ENCODE peak calls at places on chromosomes 16 and 17, in ten cellular contexts. V is AG04450; U is bronchial epithelial cell; E is dorsolateral prefrontal cortex; D is lung; Y is epithelial cell of esophagus; T is A549; W is neural progenitor cell; J is H9; L is CD4-positive, alpha-beta T cell. H is an unnamed sample.

GRCh38 chr16:85553436-85554113 is 59.5 kb upstream of the GSE1 start:
- DNase-seq in W (no peak), Y (peak), E (no peak), L (peak), V (no peak), T (peak), D (peak), U (no peak), J (peak), H (no peak)

GRCh38 chr16:31268891-31269290 is 9.1 kb downstream of the ITGAM start:
- DNase-seq in D (no peak), Y (no peak), U (no peak), W (no peak), J (peak), V (no peak), T (no peak), E (no peak), L (no peak), H (no peak)

GRCh38 chr17:46782250-46782953 is 36.1 kb downstream of the WNT3 start:
- DNase-seq in Y (peak), T (peak), L (no peak), V (no peak), E (no peak), J (peak), D (peak), W (peak), U (peak), H (peak)

GRCh38 chr17:4393806-4394205 is 27.3 kb upstream of the UBE2G1 start:
- DNase-seq in L (no peak), J (no peak), V (no peak), Y (peak), U (peak), E (no peak), D (no peak), W (no peak), T (no peak), H (no peak)

GRCh38 chr16:71894229-71894920 is 956 bp upstream of the IST1 start:
- DNase-seq in W (peak), D (peak), E (peak), U (peak), T (no peak), Y (peak), V (no peak), J (peak), L (peak), H (no peak)

GRCh38 chr17:50884354-50885311 is 18.5 kb upstream of the TOB1 start:
- DNase-seq in T (no peak), J (peak), Y (peak), D (no peak), E (no peak), V (no peak), W (no peak), L (no peak), U (peak), H (no peak)

GRCh38 chr16:17448640-17449638 is 21.8 kb downstream of the XYLT1 start:
- DNase-seq in J (no peak), V (no peak), W (no peak), Y (no peak), D (peak), U (no peak), E (no peak), T (no peak), L (peak), H (no peak)

GRCh38 chr17:76996741-76997694 is 128.8 kb downstream of the MGAT5B start:
- DNase-seq in D (no peak), U (no peak), E (no peak), J (no peak), Y (no peak), L (no peak), V (no peak), W (no peak), T (no peak), H (no peak)

GRCh38 chr17:5877948-5878347 is 192.2 kb upstream of the WSCD1 start:
- DNase-seq in E (peak), L (no peak), V (no peak), W (no peak), T (no peak), D (no peak), Y (no peak), U (no peak), J (no peak), H (no peak)

GRCh38 chr17:63984651-63985386 is 12.1 kb upstream of the SCN4A start:
- DNase-seq in E (no peak), U (peak), T (no peak), W (no peak), D (peak), J (no peak), Y (peak), L (peak), V (peak), H (no peak)

GRCh38 chr17:43217614-43218087 is 6.0 kb downstream of the TMEM106A start:
- DNase-seq in T (no peak), D (no peak), V (no peak), Y (no peak), U (no peak), J (no peak), L (no peak), W (no peak), E (no peak), H (no peak)

GRCh38 chr16:61798741-61799140 is 237.5 kb downstream of the CDH8 start:
- DNase-seq in V (no peak), E (no peak), Y (no peak), J (no peak), L (no peak), T (no peak), D (no peak), U (no peak), W (no peak), H (no peak)

GRCh38 chr17:15220785-15221184 is 44.3 kb downstream of the PMP22 start:
- DNase-seq in L (no peak), T (no peak), E (no peak), Y (no peak), D (no peak), U (no peak), W (no peak), V (no peak), J (no peak), H (no peak)

GRCh38 chr16:57688987-57689771 is 5.4 kb upstream of the DRC7 start:
- DNase-seq in W (no peak), Y (no peak), V (no peak), J (no peak), U (no peak), L (no peak), E (no peak), D (no peak), T (no peak), H (no peak)

GRCh38 chr16:58651965-58652348 is 22.3 kb upstream of the CNOT1 start:
- DNase-seq in U (peak), D (no peak), V (no peak), Y (peak), E (no peak), J (no peak), L (no peak), T (no peak), W (no peak), H (no peak)

GRCh38 chr16:81401035-81401950 is 43.3 kb upstream of the CMIP start:
- DNase-seq in E (no peak), T (peak), L (no peak), W (no peak), V (peak), U (peak), J (no peak), Y (peak), D (no peak), H (no peak)

GRCh38 chr17:46839211-46839610 is 12.2 kb upstream of the WNT9B start:
- DNase-seq in Y (no peak), J (no peak), V (no peak), U (no peak), W (no peak), D (no peak), E (no peak), L (no peak), T (no peak), H (no peak)

GRCh38 chr16:72202014-72202413 is 30.1 kb upstream of the PMFBP1 start:
- DNase-seq in Y (peak), T (no peak), U (peak), D (no peak), J (no peak), E (no peak), L (no peak), W (no peak), V (no peak), H (no peak)

GRCh38 chr17:57682667-57683066 is 62.4 kb downstream of the CCDC182 start:
- DNase-seq in T (no peak), W (no peak), J (no peak), V (no peak), E (no peak), Y (no peak), L (no peak), U (no peak), D (no peak), H (no peak)

GRCh38 chr17:43905400-43905984 is 1.8 kb downstream of the MPP2 start:
- DNase-seq in L (no peak), V (no peak), W (peak), E (no peak), J (peak), D (no peak), U (no peak), T (no peak), Y (no peak), H (peak)

GRCh38 chr17:33192961-33193911 is 99.9 kb downstream of the ASIC2 start:
- DNase-seq in E (no peak), L (no peak), W (peak), D (no peak), V (no peak), Y (no peak), U (no peak), J (peak), T (no peak), H (no peak)

GRCh38 chr17:63429766-63430165 is 16.3 kb downstream of the CYB561 start:
- DNase-seq in Y (no peak), T (no peak), J (no peak), L (no peak), U (no peak), W (no peak), E (no peak), D (no peak), V (no peak), H (no peak)

GRCh38 chr17:41284043-41284442 is 8.5 kb downstream of the KRTAP9-7 start:
- DNase-seq in J (no peak), D (no peak), E (no peak), U (no peak), Y (no peak), T (no peak), V (peak), L (no peak), W (no peak), H (no peak)

GRCh38 chr17:1073241-1073962 is 76.5 kb downstream of the TIMM22 start:
- DNase-seq in D (no peak), T (no peak), Y (no peak), V (no peak), U (no peak), L (no peak), W (no peak), J (no peak), E (no peak), H (no peak)

GRCh38 chr17:37779554-37779953 is 34.7 kb upstream of the HNF1B start:
- DNase-seq in W (no peak), L (no peak), D (no peak), Y (peak), U (peak), V (no peak), T (no peak), E (no peak), J (no peak), H (no peak)

GRCh38 chr16:10090816-10091215 is 91.4 kb downstream of the GRIN2A start:
- DNase-seq in E (no peak), Y (no peak), T (no peak), L (no peak), J (no peak), U (peak), V (no peak), D (no peak), W (no peak), H (no peak)

GRCh38 chr17:17892009-17892408 is 55.2 kb upstream of the SREBF1 start:
- DNase-seq in L (no peak), W (no peak), D (no peak), V (no peak), E (no peak), J (no peak), Y (no peak), T (no peak), U (no peak), H (no peak)

GRCh38 chr17:1617620-1618174 is 10.9 kb downstream of the SLC43A2 start:
- DNase-seq in Y (peak), T (peak), V (no peak), L (no peak), D (no peak), W (no peak), E (no peak), J (no peak), U (peak), H (no peak)

GRCh38 chr17:7932949-7933348 is 943 bp downstream of the CNTROB start:
- DNase-seq in L (no peak), D (peak), T (peak), W (peak), J (peak), E (no peak), V (no peak), U (peak), Y (peak), H (no peak)

GRCh38 chr17:7634384-7634783 is 4.4 kb downstream of the SHBG start:
- DNase-seq in U (no peak), L (no peak), V (no peak), D (no peak), J (peak), E (peak), Y (peak), T (peak), W (peak), H (peak)

GRCh38 chr16:21239646-21240045 is 6.1 kb downstream of the ANKS4B start:
- DNase-seq in L (no peak), T (no peak), D (no peak), E (no peak), J (no peak), W (no peak), Y (no peak), V (no peak), U (no peak), H (no peak)

GRCh38 chr17:68182940-68183551 is 64.8 kb upstream of the AMZ2 start:
- DNase-seq in T (no peak), L (peak), J (peak), W (no peak), U (peak), Y (peak), E (no peak), D (no peak), V (no peak), H (no peak)

GRCh38 chr16:70496513-70496912 is 26.8 kb downstream of the COG4 start:
- DNase-seq in D (no peak), W (no peak), V (no peak), T (no peak), U (no peak), E (no peak), L (no peak), J (no peak), Y (no peak), H (no peak)

GRCh38 chr17:79988163-79988971 is 47.3 kb downstream of the TBC1D16 start:
- DNase-seq in U (peak), J (no peak), T (peak), Y (peak), V (peak), D (no peak), W (no peak), E (no peak), L (no peak), H (no peak)

GRCh38 chr17:8393470-8394231 is 4.0 kb downstream of the RNF222 start:
- DNase-seq in D (no peak), L (peak), J (no peak), V (no peak), Y (peak), W (no peak), E (no peak), U (peak), T (no peak), H (no peak)

GRCh38 chr17:45812102-45812501 is 28.0 kb downstream of the CRHR1 start:
- DNase-seq in J (no peak), V (no peak), Y (peak), E (no peak), U (peak), W (peak), D (no peak), T (peak), L (no peak), H (no peak)

GRCh38 chr17:32266389-32267269 is 997 bp downstream of the RHBDL3 start:
- DNase-seq in J (peak), L (no peak), D (no peak), E (peak), Y (no peak), W (peak), T (no peak), V (no peak), U (no peak), H (no peak)

GRCh38 chr16:85370543-85370880 is 242.6 kb upstream of the GSE1 start:
- DNase-seq in V (no peak), L (no peak), D (no peak), W (no peak), T (no peak), E (no peak), J (no peak), U (no peak), Y (no peak), H (no peak)

GRCh38 chr17:17661134-17661533 is 20.1 kb upstream of the RAI1 start:
- DNase-seq in D (no peak), U (no peak), V (no peak), L (no peak), E (no peak), T (no peak), J (no peak), Y (no peak), W (no peak), H (no peak)

DNA sequence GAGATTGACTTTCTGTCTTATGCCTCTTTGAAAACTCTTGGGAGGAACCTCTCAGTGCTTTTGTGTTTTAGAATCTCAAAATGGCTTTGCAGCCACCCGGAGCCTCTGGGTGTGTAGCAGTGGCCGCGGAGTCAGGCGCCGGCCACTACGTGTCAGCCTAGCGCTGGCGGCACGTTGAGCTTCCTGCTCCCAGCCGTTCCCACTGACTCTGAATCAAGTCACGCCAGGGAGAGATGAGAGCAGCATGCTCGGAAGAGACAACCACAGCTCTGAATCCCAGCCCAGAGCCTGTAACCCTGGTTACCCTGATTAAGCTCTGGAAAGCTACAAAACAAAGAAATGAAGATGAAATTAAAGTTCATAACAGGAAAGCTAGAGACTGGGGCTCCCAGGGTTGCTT is 97.4 kb upstream of the CACNG5 start:
- DNase-seq in Y (no peak), W (peak), T (no peak), L (no peak), J (peak), D (no peak), U (no peak), E (peak), V (no peak), H (no peak)
- TF ChIP-seq CTCF in Y (no peak), W (peak), T (no peak), L (no peak), J (peak), D (no peak), U (no peak), E (peak), V (peak), H (peak)

DNA sequence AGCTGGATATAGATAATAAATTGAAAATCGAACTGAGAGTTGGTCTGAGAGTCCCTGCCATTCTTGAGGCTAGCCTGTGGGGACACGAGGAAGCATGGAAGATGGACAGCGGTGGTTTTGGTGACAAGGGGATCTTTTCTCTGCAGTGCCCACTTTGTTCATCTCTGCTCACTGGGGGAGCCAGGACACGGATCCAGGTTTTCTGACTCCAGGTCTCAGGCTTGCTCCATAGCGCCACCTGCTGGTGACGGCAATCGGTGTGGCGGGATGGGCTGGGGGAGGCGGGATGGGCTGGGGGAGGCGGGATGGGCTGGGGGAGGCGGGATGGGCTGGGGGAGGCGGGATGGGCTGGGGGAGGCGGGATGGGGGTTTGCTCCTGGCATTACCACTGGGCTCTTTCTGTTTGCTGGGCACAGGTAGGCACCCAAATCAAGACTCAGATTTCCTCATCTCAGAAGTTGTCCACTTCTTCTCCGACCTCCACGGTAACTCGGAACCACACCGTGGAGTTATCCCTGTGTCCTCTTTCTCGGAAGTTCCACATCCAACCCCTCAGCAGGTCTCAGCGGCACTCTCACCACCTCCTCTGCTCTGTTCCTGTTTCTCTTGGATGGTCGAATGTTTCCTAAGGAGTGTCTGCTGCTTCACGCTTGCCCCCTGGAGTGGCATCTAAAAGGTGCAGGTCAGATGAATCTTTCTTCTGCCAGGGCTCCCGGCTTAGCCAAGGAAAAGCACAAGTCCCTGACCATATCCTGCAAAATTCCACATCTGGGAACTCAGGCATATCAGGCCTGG is 142.4 kb downstream of the CYLD start:
- DNase-seq in E (no peak), W (peak), J (peak), D (peak), L (no peak), Y (no peak), U (no peak), T (no peak), V (no peak), H (no peak)
- TF ChIP-seq CTCF in E (peak), W (peak), J (peak), D (no peak), L (peak), Y (peak), U (peak), T (no peak), V (peak), H (no peak)

GRCh38 chr16:14434860-14435259 is 195.2 kb downstream of the PARN start:
- DNase-seq in J (peak), D (no peak), E (no peak), L (no peak), V (no peak), U (no peak), T (no peak), Y (no peak), W (no peak), H (no peak)

DNA sequence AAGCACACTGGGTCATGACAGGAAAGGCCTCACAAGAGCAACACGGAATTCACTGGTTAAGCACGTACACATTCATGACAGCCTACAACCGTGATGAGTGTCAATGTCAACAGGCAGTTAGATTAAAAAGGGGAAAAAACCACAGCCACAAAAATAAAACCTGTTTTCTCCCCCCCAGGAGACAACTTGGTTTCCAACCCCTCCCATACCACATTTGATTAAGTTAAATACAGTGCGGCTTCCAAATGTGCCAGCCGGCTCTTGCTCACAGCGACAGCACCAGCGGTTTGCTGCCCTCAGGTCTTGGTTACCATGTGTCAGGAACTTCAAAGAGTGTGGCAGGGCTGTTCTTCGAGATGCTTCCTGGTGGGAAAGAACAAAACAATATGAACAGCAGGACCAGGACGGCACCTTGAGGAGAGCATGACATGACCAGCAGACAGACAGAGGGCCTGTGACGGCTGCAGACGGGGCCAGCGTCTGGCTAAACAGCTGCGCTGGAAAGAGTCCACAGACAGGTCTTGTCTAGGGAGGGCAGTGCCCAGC is 193.6 kb downstream of the PARN start:
- DNase-seq in U (no peak), J (no peak), Y (no peak), E (no peak), T (no peak), W (no peak), D (no peak), L (no peak), V (no peak), H (no peak)
- TF ChIP-seq CTCF in U (no peak), J (no peak), Y (no peak), E (no peak), T (no peak), W (no peak), D (no peak), L (no peak), V (no peak), H (no peak)

DNA sequence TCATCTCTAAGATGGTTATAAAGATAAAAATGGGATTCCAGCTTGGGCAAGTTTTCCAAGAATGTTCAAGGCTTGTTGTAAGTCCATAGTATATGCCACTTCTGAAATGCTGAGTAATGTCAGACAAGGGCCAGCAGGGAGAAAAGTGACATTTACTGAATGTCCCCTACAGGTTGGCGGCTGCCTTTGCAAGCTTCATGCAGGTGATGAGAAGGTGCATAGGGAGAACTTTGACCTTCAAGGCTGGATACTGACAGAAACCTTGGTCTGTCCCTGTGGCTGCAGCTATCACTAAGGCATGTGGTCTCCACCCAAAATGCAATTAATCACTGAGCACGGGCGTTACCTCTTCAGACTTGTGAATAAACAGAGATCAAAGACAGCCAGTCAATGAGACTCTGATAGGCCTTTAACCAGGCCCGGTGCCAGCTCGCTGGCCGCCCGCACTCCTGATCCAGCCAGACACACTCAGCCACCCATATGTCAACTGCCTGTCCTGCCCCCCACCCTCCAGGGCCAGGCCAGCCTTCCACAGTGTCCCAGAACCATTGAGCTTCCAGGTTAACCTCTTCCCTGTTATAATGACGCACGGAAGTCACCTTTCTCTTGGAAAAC is 26.9 kb upstream of the AXIN2 start:
- DNase-seq in Y (no peak), E (no peak), W (no peak), J (no peak), T (peak), U (peak), L (no peak), V (no peak), D (peak), H (no peak)
- TF ChIP-seq CTCF in Y (no peak), E (no peak), W (no peak), J (peak), T (no peak), U (no peak), L (no peak), V (no peak), D (no peak), H (no peak)

H was measured in D721Med.